ENCODE peak calls at places on chromosomes 13 and 19, in nine cellular contexts. One of them, this sample, is unnamed.
A peak's percentile ranks its signal among the peaks of the same experiment; 100 is the strongest.

GRCh38 chr19:33214621-33215020 is 11.0 kb downstream of the SLC7A10 start:
- DNase-seq in mucosa of gallbladder: no peak
- DNase-seq in progenitor cell of endocrine pancreas: no peak
- DNase-seq in neural crest cell: peak; percentile 37
- DNase-seq in stimulated activated CD4-positive, alpha-beta T cell treated with anti-CD3 and anti-CD28 coated beads, TNF-alpha, amount 100 ng/mL, for 48 hours: no peak
- DNase-seq in T-helper 2 cell: no peak
- DNase-seq in T-helper 1 cell: no peak
- DNase-seq in IMR-90: peak; percentile 35
- DNase-seq in gastrocnemius medialis: no peak
- DNase-seq in this sample: no peak

GRCh38 chr19:2154587-2155075 is 3.3 kb upstream of the AP3D1 start:
- DNase-seq in mucosa of gallbladder: no peak
- DNase-seq in progenitor cell of endocrine pancreas: no peak
- DNase-seq in neural crest cell: no peak
- DNase-seq in stimulated activated CD4-positive, alpha-beta T cell treated with anti-CD3 and anti-CD28 coated beads, TNF-alpha, amount 100 ng/mL, for 48 hours: no peak
- DNase-seq in T-helper 2 cell: no peak
- DNase-seq in T-helper 1 cell: no peak
- DNase-seq in IMR-90: peak; percentile 46
- DNase-seq in gastrocnemius medialis: no peak
- DNase-seq in this sample: no peak

GRCh38 chr13:80677227-80677626 is 336.3 kb upstream of the SPRY2 start:
- DNase-seq in mucosa of gallbladder: no peak
- DNase-seq in progenitor cell of endocrine pancreas: no peak
- DNase-seq in neural crest cell: no peak
- DNase-seq in stimulated activated CD4-positive, alpha-beta T cell treated with anti-CD3 and anti-CD28 coated beads, TNF-alpha, amount 100 ng/mL, for 48 hours: no peak
- DNase-seq in T-helper 2 cell: no peak
- DNase-seq in T-helper 1 cell: no peak
- DNase-seq in IMR-90: no peak
- DNase-seq in gastrocnemius medialis: no peak
- DNase-seq in this sample: no peak

GRCh38 chr19:439167-439900 is 21.5 kb downstream of the SHC2 start:
- DNase-seq in mucosa of gallbladder: no peak
- DNase-seq in progenitor cell of endocrine pancreas: no peak
- DNase-seq in neural crest cell: no peak
- DNase-seq in stimulated activated CD4-positive, alpha-beta T cell treated with anti-CD3 and anti-CD28 coated beads, TNF-alpha, amount 100 ng/mL, for 48 hours: no peak
- DNase-seq in T-helper 2 cell: no peak
- DNase-seq in T-helper 1 cell: no peak
- DNase-seq in IMR-90: no peak
- DNase-seq in gastrocnemius medialis: no peak
- DNase-seq in this sample: no peak

GRCh38 chr13:76828316-76828741 is 57.9 kb downstream of the KCTD12 start:
- DNase-seq in mucosa of gallbladder: no peak
- DNase-seq in progenitor cell of endocrine pancreas: no peak
- DNase-seq in neural crest cell: no peak
- DNase-seq in stimulated activated CD4-positive, alpha-beta T cell treated with anti-CD3 and anti-CD28 coated beads, TNF-alpha, amount 100 ng/mL, for 48 hours: no peak
- DNase-seq in T-helper 2 cell: no peak
- DNase-seq in T-helper 1 cell: peak; percentile 5
- DNase-seq in IMR-90: peak; percentile 17
- DNase-seq in gastrocnemius medialis: no peak
- DNase-seq in this sample: no peak

GRCh38 chr19:4867534-4868285 is at the start of gene PLIN3:
- DNase-seq in mucosa of gallbladder: peak; percentile 95
- DNase-seq in progenitor cell of endocrine pancreas: peak; percentile 93
- DNase-seq in neural crest cell: peak; percentile 96
- DNase-seq in stimulated activated CD4-positive, alpha-beta T cell treated with anti-CD3 and anti-CD28 coated beads, TNF-alpha, amount 100 ng/mL, for 48 hours: peak; percentile 98
- DNase-seq in T-helper 2 cell: peak; percentile 88
- DNase-seq in T-helper 1 cell: peak; percentile 91
- DNase-seq in IMR-90: peak; percentile 93
- DNase-seq in gastrocnemius medialis: peak; percentile 95
- DNase-seq in this sample: peak; percentile 95

GRCh38 chr19:46487178-46487801 is 8.4 kb downstream of the PNMA8B start:
- DNase-seq in mucosa of gallbladder: no peak
- DNase-seq in progenitor cell of endocrine pancreas: no peak
- DNase-seq in neural crest cell: no peak
- DNase-seq in stimulated activated CD4-positive, alpha-beta T cell treated with anti-CD3 and anti-CD28 coated beads, TNF-alpha, amount 100 ng/mL, for 48 hours: no peak
- DNase-seq in T-helper 2 cell: no peak
- DNase-seq in T-helper 1 cell: no peak
- DNase-seq in IMR-90: no peak
- DNase-seq in gastrocnemius medialis: no peak
- DNase-seq in this sample: no peak

GRCh38 chr19:20039203-20039723 is at the start of gene ZNF682:
- DNase-seq in mucosa of gallbladder: peak; percentile 96
- DNase-seq in progenitor cell of endocrine pancreas: peak; percentile 96
- DNase-seq in neural crest cell: peak; percentile 96
- DNase-seq in stimulated activated CD4-positive, alpha-beta T cell treated with anti-CD3 and anti-CD28 coated beads, TNF-alpha, amount 100 ng/mL, for 48 hours: peak; percentile 97
- DNase-seq in T-helper 2 cell: peak; percentile 89
- DNase-seq in T-helper 1 cell: peak; percentile 90
- DNase-seq in IMR-90: peak; percentile 92
- DNase-seq in gastrocnemius medialis: peak; percentile 84
- DNase-seq in this sample: peak; percentile 95

GRCh38 chr13:26721251-26721939 is 39.2 kb downstream of the GPR12 start:
- DNase-seq in mucosa of gallbladder: no peak
- DNase-seq in progenitor cell of endocrine pancreas: no peak
- DNase-seq in neural crest cell: no peak
- DNase-seq in stimulated activated CD4-positive, alpha-beta T cell treated with anti-CD3 and anti-CD28 coated beads, TNF-alpha, amount 100 ng/mL, for 48 hours: peak; percentile 11
- DNase-seq in T-helper 2 cell: no peak
- DNase-seq in T-helper 1 cell: peak; percentile 29
- DNase-seq in IMR-90: no peak
- DNase-seq in gastrocnemius medialis: no peak
- DNase-seq in this sample: no peak

GRCh38 chr19:41192574-41193419 is at the start of gene CYP2S1:
- DNase-seq in mucosa of gallbladder: peak; percentile 51
- DNase-seq in progenitor cell of endocrine pancreas: peak; percentile 52
- DNase-seq in neural crest cell: no peak
- DNase-seq in stimulated activated CD4-positive, alpha-beta T cell treated with anti-CD3 and anti-CD28 coated beads, TNF-alpha, amount 100 ng/mL, for 48 hours: peak; percentile 8
- DNase-seq in T-helper 2 cell: no peak
- DNase-seq in T-helper 1 cell: peak; percentile 16
- DNase-seq in IMR-90: peak; percentile 22
- DNase-seq in gastrocnemius medialis: no peak
- DNase-seq in this sample: no peak

GRCh38 chr19:13060233-13060963 is 42.3 kb downstream of the LYL1 start:
- DNase-seq in mucosa of gallbladder: no peak
- DNase-seq in progenitor cell of endocrine pancreas: peak; percentile 39
- DNase-seq in neural crest cell: peak; percentile 28
- DNase-seq in stimulated activated CD4-positive, alpha-beta T cell treated with anti-CD3 and anti-CD28 coated beads, TNF-alpha, amount 100 ng/mL, for 48 hours: no peak
- DNase-seq in T-helper 2 cell: no peak
- DNase-seq in T-helper 1 cell: no peak
- DNase-seq in IMR-90: no peak
- DNase-seq in gastrocnemius medialis: no peak
- DNase-seq in this sample: no peak

GRCh38 chr19:17779281-17779930 is 15.5 kb upstream of the B3GNT3 start:
- DNase-seq in mucosa of gallbladder: peak; percentile 59
- DNase-seq in progenitor cell of endocrine pancreas: no peak
- DNase-seq in neural crest cell: peak; percentile 20
- DNase-seq in stimulated activated CD4-positive, alpha-beta T cell treated with anti-CD3 and anti-CD28 coated beads, TNF-alpha, amount 100 ng/mL, for 48 hours: no peak
- DNase-seq in T-helper 2 cell: no peak
- DNase-seq in T-helper 1 cell: no peak
- DNase-seq in IMR-90: peak; percentile 15
- DNase-seq in gastrocnemius medialis: peak; percentile 27
- DNase-seq in this sample: peak; percentile 66

GRCh38 chr19:48683349-48683748 is 10.5 kb upstream of the NTN5 start:
- DNase-seq in mucosa of gallbladder: no peak
- DNase-seq in progenitor cell of endocrine pancreas: no peak
- DNase-seq in neural crest cell: no peak
- DNase-seq in stimulated activated CD4-positive, alpha-beta T cell treated with anti-CD3 and anti-CD28 coated beads, TNF-alpha, amount 100 ng/mL, for 48 hours: no peak
- DNase-seq in T-helper 2 cell: no peak
- DNase-seq in T-helper 1 cell: no peak
- DNase-seq in IMR-90: peak; percentile 19
- DNase-seq in gastrocnemius medialis: peak; percentile 20
- DNase-seq in this sample: no peak

GRCh38 chr19:19554074-19555023 is 16.3 kb downstream of the CILP2 start:
- DNase-seq in mucosa of gallbladder: no peak
- DNase-seq in progenitor cell of endocrine pancreas: no peak
- DNase-seq in neural crest cell: peak; percentile 70
- DNase-seq in stimulated activated CD4-positive, alpha-beta T cell treated with anti-CD3 and anti-CD28 coated beads, TNF-alpha, amount 100 ng/mL, for 48 hours: peak; percentile 68
- DNase-seq in T-helper 2 cell: peak; percentile 45
- DNase-seq in T-helper 1 cell: peak; percentile 48
- DNase-seq in IMR-90: peak; percentile 21
- DNase-seq in gastrocnemius medialis: no peak
- DNase-seq in this sample: no peak

GRCh38 chr13:59706101-59706976 is 457.4 kb downstream of the DIAPH3 start:
- DNase-seq in mucosa of gallbladder: no peak
- DNase-seq in progenitor cell of endocrine pancreas: no peak
- DNase-seq in neural crest cell: no peak
- DNase-seq in stimulated activated CD4-positive, alpha-beta T cell treated with anti-CD3 and anti-CD28 coated beads, TNF-alpha, amount 100 ng/mL, for 48 hours: no peak
- DNase-seq in T-helper 2 cell: no peak
- DNase-seq in T-helper 1 cell: no peak
- DNase-seq in IMR-90: no peak
- DNase-seq in gastrocnemius medialis: no peak
- DNase-seq in this sample: no peak

GRCh38 chr19:21022996-21023395 is 2.5 kb downstream of the ZNF430 start:
- DNase-seq in mucosa of gallbladder: no peak
- DNase-seq in progenitor cell of endocrine pancreas: no peak
- DNase-seq in neural crest cell: no peak
- DNase-seq in stimulated activated CD4-positive, alpha-beta T cell treated with anti-CD3 and anti-CD28 coated beads, TNF-alpha, amount 100 ng/mL, for 48 hours: no peak
- DNase-seq in T-helper 2 cell: no peak
- DNase-seq in T-helper 1 cell: peak; percentile 38
- DNase-seq in IMR-90: peak; percentile 66
- DNase-seq in gastrocnemius medialis: no peak
- DNase-seq in this sample: no peak

GRCh38 chr13:112060431-112060830 is 6.5 kb upstream of the SOX1 start:
- DNase-seq in mucosa of gallbladder: no peak
- DNase-seq in progenitor cell of endocrine pancreas: no peak
- DNase-seq in neural crest cell: no peak
- DNase-seq in stimulated activated CD4-positive, alpha-beta T cell treated with anti-CD3 and anti-CD28 coated beads, TNF-alpha, amount 100 ng/mL, for 48 hours: no peak
- DNase-seq in T-helper 2 cell: no peak
- DNase-seq in T-helper 1 cell: no peak
- DNase-seq in IMR-90: no peak
- DNase-seq in gastrocnemius medialis: no peak
- DNase-seq in this sample: no peak

GRCh38 chr19:1407662-1408299 is 395 bp downstream of the DAZAP1 start:
- DNase-seq in mucosa of gallbladder: no peak
- DNase-seq in progenitor cell of endocrine pancreas: peak; percentile 34
- DNase-seq in neural crest cell: no peak
- DNase-seq in stimulated activated CD4-positive, alpha-beta T cell treated with anti-CD3 and anti-CD28 coated beads, TNF-alpha, amount 100 ng/mL, for 48 hours: no peak
- DNase-seq in T-helper 2 cell: no peak
- DNase-seq in T-helper 1 cell: no peak
- DNase-seq in IMR-90: no peak
- DNase-seq in gastrocnemius medialis: no peak
- DNase-seq in this sample: no peak

GRCh38 chr13:100828226-100828625 is 153.6 kb upstream of the TMTC4 start:
- DNase-seq in mucosa of gallbladder: no peak
- DNase-seq in progenitor cell of endocrine pancreas: no peak
- DNase-seq in neural crest cell: no peak
- DNase-seq in stimulated activated CD4-positive, alpha-beta T cell treated with anti-CD3 and anti-CD28 coated beads, TNF-alpha, amount 100 ng/mL, for 48 hours: no peak
- DNase-seq in T-helper 2 cell: no peak
- DNase-seq in T-helper 1 cell: no peak
- DNase-seq in IMR-90: no peak
- DNase-seq in gastrocnemius medialis: no peak
- DNase-seq in this sample: no peak

GRCh38 chr19:48175578-48175977 is 5.1 kb downstream of the ZSWIM9 start:
- DNase-seq in mucosa of gallbladder: no peak
- DNase-seq in progenitor cell of endocrine pancreas: no peak
- DNase-seq in neural crest cell: no peak
- DNase-seq in stimulated activated CD4-positive, alpha-beta T cell treated with anti-CD3 and anti-CD28 coated beads, TNF-alpha, amount 100 ng/mL, for 48 hours: no peak
- DNase-seq in T-helper 2 cell: no peak
- DNase-seq in T-helper 1 cell: no peak
- DNase-seq in IMR-90: no peak
- DNase-seq in gastrocnemius medialis: no peak
- DNase-seq in this sample: no peak

GRCh38 chr19:11373166-11373884 is 1.1 kb upstream of the SWSAP1 start:
- DNase-seq in mucosa of gallbladder: no peak
- DNase-seq in progenitor cell of endocrine pancreas: peak; percentile 37
- DNase-seq in neural crest cell: peak; percentile 65
- DNase-seq in stimulated activated CD4-positive, alpha-beta T cell treated with anti-CD3 and anti-CD28 coated beads, TNF-alpha, amount 100 ng/mL, for 48 hours: no peak
- DNase-seq in T-helper 2 cell: no peak
- DNase-seq in T-helper 1 cell: no peak
- DNase-seq in IMR-90: no peak
- DNase-seq in gastrocnemius medialis: no peak
- DNase-seq in this sample: peak; percentile 76

This sample was measured in neuronal stem cell.